ENCODE peak calls at places on chromosomes 16 and 17, in eight cellular contexts. I is thyroid gland; S is nucleus accumbens; Y is NAMALWA; F is left cardiac atrium; L is activated naive CD8-positive, alpha-beta T cell treated with anti-CD3 and anti-CD28 coated beads for 36 hours; D is iris pigment epithelial cell; O is CD8-positive, alpha-beta T cell. X is an unnamed sample.

GRCh38 chr17:2935622-2936021 is 127.8 kb downstream of the OR1D5 start:
- DNase-seq in I (no peak), S (no peak), Y (no peak), F (no peak), L (no peak), D (no peak), O (no peak), X (no peak)

GRCh38 chr16:7137560-7138330 is 194.9 kb upstream of the RBFOX1 start:
- DNase-seq in I (no peak), S (no peak), Y (no peak), F (no peak), L (no peak), D (peak; percentile 7), O (no peak), X (no peak)

GRCh38 chr17:512926-513325 is 160.3 kb upstream of the RPH3AL start:
- DNase-seq in I (peak; percentile 49), S (no peak), Y (no peak), F (no peak), L (no peak), D (peak; percentile 62), O (no peak), X (no peak)

GRCh38 chr17:45172541-45173286 is 11.0 kb downstream of the HEXIM2 start:
- DNase-seq in I (peak; percentile 90), S (peak; percentile 58), Y (peak; percentile 36), F (peak; percentile 57), L (peak; percentile 64), D (no peak), O (peak; percentile 49), X (no peak)

GRCh38 chr16:88349153-88349902 is 33.4 kb upstream of the ZNF469 start:
- DNase-seq in I (no peak), S (no peak), Y (no peak), F (peak; percentile 12), L (no peak), D (no peak), O (no peak), X (no peak)

GRCh38 chr17:80063815-80064585 is 27.6 kb downstream of the CCDC40 start:
- DNase-seq in I (peak; percentile 41), S (no peak), Y (no peak), F (peak; percentile 69), L (no peak), D (peak; percentile 84), O (no peak), X (no peak)

GRCh38 chr17:50175035-50175788 is 9.4 kb downstream of the SGCA start:
- DNase-seq in I (no peak), S (no peak), Y (no peak), F (no peak), L (no peak), D (no peak), O (no peak), X (no peak)

GRCh38 chr17:16415031-16415924 is at the start of gene TRPV2:
- DNase-seq in I (no peak), S (no peak), Y (peak; percentile 66), F (peak; percentile 66), L (peak; percentile 56), D (no peak), O (peak; percentile 72), X (no peak)

GRCh38 chr16:54361246-54361645 is 74.7 kb upstream of the IRX3 start:
- DNase-seq in I (no peak), S (no peak), Y (no peak), F (no peak), L (no peak), D (no peak), O (no peak), X (no peak)

GRCh38 chr16:56743840-56744239 is 13.9 kb downstream of the NUP93 start:
- DNase-seq in I (peak; percentile 69), S (no peak), Y (no peak), F (peak; percentile 44), L (no peak), D (peak; percentile 21), O (no peak), X (no peak)

GRCh38 chr17:39016193-39017153 is 49.3 kb upstream of the FBXO47 start:
- DNase-seq in I (no peak), S (no peak), Y (no peak), F (no peak), L (no peak), D (peak; percentile 76), O (peak; percentile 34), X (no peak)